ENCODE peak calls at places on chromosomes 12 and 14, in eight cellular contexts. O, M, W, P, X, G, Z and S are unnamed samples.

GRCh38 chr14:100862277-100862676 is 36.4 kb downstream of the MEG3 start:
- DNase-seq in X (no peak), W (peak), Z (no peak), G (no peak), M (peak), O (no peak), P (peak), S (no peak)

GRCh38 chr12:100267603-100268281 is 765 bp downstream of the SCYL2 start:
- DNase-seq in G (peak), O (no peak), W (peak), P (peak), X (peak), M (peak), Z (peak), S (peak)

GRCh38 chr12:92612611-92613010 is 90.2 kb upstream of the PLEKHG7 start:
- DNase-seq in X (no peak), G (no peak), Z (no peak), P (no peak), W (no peak), M (peak), O (no peak), S (no peak)

GRCh38 chr14:100533647-100534485 is 53.4 kb downstream of the BEGAIN start:
- DNase-seq in P (peak), M (no peak), W (no peak), X (no peak), O (no peak), G (no peak), Z (no peak), S (no peak)

GRCh38 chr12:116319851-116320621 is 42.5 kb upstream of the MED13L start:
- DNase-seq in G (peak), P (peak), M (peak), X (peak), W (peak), Z (peak), O (no peak), S (no peak)

GRCh38 chr14:67285876-67286452 is 44.7 kb downstream of the PALS1 start:
- DNase-seq in Z (peak), O (peak), M (peak), W (peak), X (peak), P (peak), G (peak), S (peak)

GRCh38 chr12:56042430-56043203 is 899 bp downstream of the RPS26 start:
- DNase-seq in X (no peak), P (no peak), G (no peak), M (no peak), Z (peak), W (no peak), O (no peak), S (peak)

GRCh38 chr14:90444077-90444696 is 47.4 kb downstream of the CALM1 start:
- DNase-seq in M (peak), X (peak), W (no peak), O (no peak), Z (no peak), G (no peak), P (no peak), S (no peak)

GRCh38 chr12:26848156-26848825 is 15.3 kb upstream of the ITPR2 start:
- DNase-seq in P (peak), X (no peak), O (no peak), Z (peak), W (peak), M (peak), G (no peak), S (no peak)

GRCh38 chr12:3972576-3972975 is 99.4 kb upstream of the PARP11 start:
- DNase-seq in O (no peak), Z (no peak), P (no peak), G (no peak), M (no peak), W (no peak), X (no peak), S (no peak)

GRCh38 chr12:54036620-54037359 is 3.9 kb downstream of the HOXC5 start:
- DNase-seq in P (no peak), Z (peak), W (no peak), G (no peak), O (peak), X (no peak), M (peak), S (no peak)

GRCh38 chr12:127964717-127965116 is 302.3 kb upstream of the TMEM132C start:
- DNase-seq in X (no peak), P (no peak), Z (peak), W (no peak), O (peak), G (no peak), M (no peak), S (no peak)

GRCh38 chr12:126055521-126055920 is 990.3 kb downstream of the AACS start:
- DNase-seq in P (peak), W (no peak), Z (no peak), O (no peak), X (no peak), M (no peak), G (no peak), S (no peak)

GRCh38 chr12:50933459-50934124 is 18.8 kb upstream of the HIGD1C start:
- DNase-seq in W (no peak), O (no peak), Z (peak), G (no peak), X (peak), M (peak), P (peak), S (no peak)

GRCh38 chr12:34396006-34396860 is 373.9 kb downstream of the ALG10 start:
- DNase-seq in G (no peak), M (no peak), P (no peak), Z (no peak), W (no peak), X (no peak), O (no peak), S (no peak)

GRCh38 chr12:52346596-52346995 is 20.7 kb downstream of the KRT85 start:
- DNase-seq in M (no peak), P (no peak), X (peak), G (peak), W (no peak), O (no peak), Z (no peak), S (no peak)

GRCh38 chr12:25052191-25053020 is 103.5 kb upstream of the BCAT1 start:
- DNase-seq in O (peak), X (peak), W (no peak), G (peak), M (no peak), P (no peak), Z (no peak), S (no peak)

GRCh38 chr12:51270067-51270846 is at the start of gene SMAGP:
- DNase-seq in G (peak), M (peak), Z (peak), O (peak), P (peak), X (peak), W (peak), S (peak)

GRCh38 chr12:31405021-31405420 is 79.1 kb upstream of the SINHCAF start:
- DNase-seq in W (no peak), P (no peak), M (no peak), X (no peak), G (no peak), O (peak), Z (no peak), S (no peak)

GRCh38 chr14:26598081-26598671 is 343 bp upstream of the NOVA1 start:
- DNase-seq in X (peak), P (peak), M (no peak), W (peak), Z (peak), G (no peak), O (no peak), S (peak)

GRCh38 chr12:59372971-59373370 is 222.9 kb upstream of the SLC16A7 start:
- DNase-seq in M (peak), O (no peak), Z (peak), P (peak), W (peak), G (no peak), X (peak), S (peak)

GRCh38 chr14:98754343-98755025 is 517.5 kb downstream of the BCL11B start:
- DNase-seq in X (no peak), W (no peak), M (peak), Z (no peak), G (no peak), O (no peak), P (no peak), S (no peak)

GRCh38 chr12:89138048-89138852 is 214.1 kb downstream of the DUSP6 start:
- DNase-seq in M (peak), P (no peak), W (peak), G (no peak), O (no peak), X (no peak), Z (peak), S (no peak)

GRCh38 chr12:89947437-89948265 is 239.0 kb upstream of the ATP2B1 start:
- DNase-seq in G (no peak), O (no peak), P (peak), M (peak), X (peak), Z (peak), W (peak), S (no peak)

GRCh38 chr12:126385785-126386184 is 1320.5 kb downstream of the AACS start:
- DNase-seq in X (no peak), P (peak), M (no peak), Z (no peak), G (no peak), O (no peak), W (no peak), S (no peak)

GRCh38 chr12:120367252-120367923 is 1.6 kb downstream of the MSI1 start:
- DNase-seq in W (no peak), X (peak), G (no peak), P (no peak), Z (no peak), O (no peak), M (no peak), S (peak)

GRCh38 chr12:27474344-27474743 is 27.8 kb downstream of the SMCO2 start:
- DNase-seq in O (no peak), P (peak), Z (peak), M (peak), W (peak), X (no peak), G (no peak), S (no peak)

GRCh38 chr12:30045171-30045570 is 261.4 kb upstream of the TMTC1 start:
- DNase-seq in X (no peak), O (no peak), G (no peak), M (no peak), Z (no peak), P (no peak), W (no peak), S (no peak)

GRCh38 chr14:69316449-69317391 is 56.8 kb downstream of the GALNT16 start:
- DNase-seq in W (peak), M (peak), X (peak), G (no peak), O (no peak), Z (peak), P (peak), S (no peak)

GRCh38 chr12:42039146-42039545 is 105.5 kb downstream of the GXYLT1 start:
- DNase-seq in G (no peak), Z (no peak), X (no peak), O (no peak), P (peak), W (peak), M (peak), S (no peak)

GRCh38 chr14:56708704-56709103 is 101.6 kb downstream of the OTX2 start:
- DNase-seq in X (no peak), Z (no peak), O (no peak), M (no peak), G (no peak), W (no peak), P (no peak), S (no peak)

GRCh38 chr12:59742831-59743230 is 147.0 kb downstream of the SLC16A7 start:
- DNase-seq in X (no peak), W (peak), O (no peak), Z (peak), G (no peak), P (peak), M (peak), S (no peak)

GRCh38 chr14:103074699-103075341 is 9.2 kb upstream of the LBHD2 start:
- DNase-seq in P (no peak), M (no peak), W (no peak), Z (no peak), X (peak), O (no peak), G (no peak), S (no peak)

GRCh38 chr14:87115234-87115633 is 877.7 kb downstream of the GALC start:
- DNase-seq in P (no peak), O (no peak), G (no peak), W (no peak), Z (no peak), M (no peak), X (no peak), S (no peak)

GRCh38 chr14:27730204-27730603 is 1036.4 kb upstream of the FOXG1 start:
- DNase-seq in Z (no peak), X (no peak), W (no peak), P (no peak), M (no peak), O (no peak), G (no peak), S (no peak)

GRCh38 chr14:87231336-87232026 is 761.5 kb downstream of the GALC start:
- DNase-seq in P (no peak), O (no peak), W (no peak), X (no peak), G (no peak), M (peak), Z (peak), S (no peak)

GRCh38 chr14:68384335-68384734 is 408.5 kb downstream of the ZFP36L1 start:
- DNase-seq in X (peak), W (no peak), M (no peak), P (peak), G (no peak), Z (peak), O (no peak), S (no peak)

GRCh38 chr12:12282761-12283160 is 15.9 kb upstream of the LRP6 start:
- DNase-seq in P (peak), M (peak), X (no peak), Z (peak), G (no peak), W (peak), O (no peak), S (no peak)

GRCh38 chr12:68259318-68259940 is 6.0 kb upstream of the IL22 start:
- DNase-seq in W (peak), G (no peak), P (peak), O (no peak), M (peak), Z (peak), X (no peak), S (no peak)

GRCh38 chr12:1777798-1778197 is 42.6 kb upstream of the LRTM2 start:
- DNase-seq in O (no peak), M (peak), X (no peak), G (no peak), W (peak), P (peak), Z (peak), S (no peak)

GRCh38 chr12:1773937-1774655 is 46.3 kb upstream of the LRTM2 start:
- DNase-seq in X (no peak), G (no peak), Z (peak), P (no peak), O (no peak), W (peak), M (no peak), S (no peak)

GRCh38 chr12:1779783-1780182 is 40.6 kb upstream of the LRTM2 start:
- DNase-seq in P (peak), M (peak), Z (no peak), O (no peak), X (no peak), W (peak), G (no peak), S (no peak)

GRCh38 chr12:1778911-1779310 is 41.5 kb upstream of the LRTM2 start:
- DNase-seq in X (no peak), Z (no peak), W (no peak), P (no peak), O (no peak), G (no peak), M (no peak), S (no peak)

GRCh38 chr12:1776139-1776975 is 44.0 kb upstream of the LRTM2 start:
- DNase-seq in Z (peak), O (no peak), X (no peak), G (no peak), M (peak), P (no peak), W (peak), S (peak)
- H3K4me3 ChIP-seq in Z (peak), O (no peak), X (no peak), G (no peak), M (no peak), P (no peak), W (no peak), S (no peak)

GRCh38 chr14:104141621-104142091 is 3.3 kb downstream of the KIF26A start:
- DNase-seq in X (no peak), Z (no peak), M (no peak), P (no peak), O (no peak), W (no peak), G (no peak), S (no peak)
- H3K4me2 ChIP-seq in X (no peak), Z (no peak), M (no peak), P (no peak), O (no peak), W (no peak), G (no peak), S (no peak)

GRCh38 chr12:104490221-104490620 is 33.5 kb downstream of the CHST11 start:
- DNase-seq in M (no peak), X (no peak), G (no peak), P (no peak), Z (no peak), W (no peak), O (no peak), S (no peak)
- H3K4me3 ChIP-seq in M (no peak), X (no peak), G (no peak), P (no peak), Z (no peak), W (no peak), O (no peak), S (no peak)

GRCh38 chr12:57767317-57767716 is 439 bp upstream of the CYP27B1 start:
- DNase-seq in W (no peak), O (no peak), X (no peak), G (no peak), M (no peak), Z (no peak), P (no peak), S (no peak)

GRCh38 chr12:57765003-57765697 is 1.7 kb downstream of the CYP27B1 start:
- DNase-seq in P (no peak), X (peak), O (no peak), Z (peak), G (peak), M (peak), W (peak), S (peak)

GRCh38 chr12:57766464-57767311 is at the start of gene CYP27B1:
- DNase-seq in X (no peak), M (peak), Z (no peak), O (no peak), G (no peak), P (peak), W (peak), S (peak)

GRCh38 chr12:57764662-57765002 is 2.2 kb downstream of the CYP27B1 start:
- DNase-seq in G (no peak), M (no peak), P (no peak), O (no peak), X (no peak), W (no peak), Z (no peak), S (no peak)

GRCh38 chr12:57765698-57766463 is 997 bp downstream of the CYP27B1 start:
- DNase-seq in Z (no peak), M (no peak), G (no peak), P (no peak), X (no peak), W (no peak), O (no peak), S (no peak)
- H3K4me2 ChIP-seq in Z (peak), M (peak), G (peak), P (peak), X (peak), W (peak), O (no peak), S (peak)

DNA sequence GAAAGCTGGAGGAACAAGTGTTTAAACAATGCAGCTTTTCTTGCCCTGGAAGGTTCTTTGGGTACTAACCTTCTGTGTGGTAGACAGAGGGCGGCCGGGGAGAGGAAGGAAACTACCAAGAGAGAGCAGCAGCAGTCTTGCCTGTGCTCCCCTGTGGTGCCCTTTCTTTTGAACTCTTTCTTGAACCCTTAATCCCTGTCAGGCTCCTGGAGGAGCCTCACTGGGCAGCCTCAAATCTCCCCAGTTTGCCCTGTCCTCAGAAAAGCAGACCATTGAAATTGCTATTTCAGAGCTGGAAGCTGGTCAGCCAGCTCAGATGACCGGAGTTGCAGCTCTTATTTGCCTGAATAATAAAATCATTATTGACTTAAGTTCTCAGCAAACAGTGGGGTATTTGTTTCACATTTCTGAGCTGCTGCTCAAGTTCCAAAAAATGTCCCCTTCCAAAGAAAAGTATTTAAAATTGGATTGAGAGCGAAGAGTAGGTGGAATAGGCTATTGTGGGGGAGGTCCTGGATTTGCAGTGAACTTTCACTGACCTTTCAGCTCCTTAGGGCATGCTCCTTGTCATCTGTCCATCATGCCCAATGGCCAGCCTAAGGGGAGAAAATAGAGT is 42.1 kb upstream of the RNASE3 start:
- DNase-seq in X (no peak), G (no peak), P (no peak), O (no peak), W (no peak), Z (no peak), M (no peak), S (peak)
- H3K4me3 ChIP-seq in X (no peak), G (no peak), P (no peak), O (no peak), W (no peak), Z (no peak), M (no peak), S (no peak)

GRCh38 chr14:24965578-24965933 is 84.4 kb downstream of the STXBP6 start:
- DNase-seq in M (no peak), W (no peak), P (no peak), G (no peak), Z (no peak), X (no peak), O (no peak), S (no peak)

GRCh38 chr14:24959791-24960331 is 90.1 kb downstream of the STXBP6 start:
- DNase-seq in X (peak), O (no peak), M (no peak), G (peak), Z (peak), P (peak), W (peak), S (no peak)

GRCh38 chr14:24965934-24966593 is 83.9 kb downstream of the STXBP6 start:
- DNase-seq in M (peak), P (peak), X (peak), G (no peak), Z (peak), O (no peak), W (peak), S (peak)

GRCh38 chr14:24960816-24961215 is 89.1 kb downstream of the STXBP6 start:
- DNase-seq in P (peak), X (no peak), G (no peak), O (no peak), W (peak), Z (peak), M (no peak), S (no peak)

GRCh38 chr14:24964048-24964447 is 85.9 kb downstream of the STXBP6 start:
- DNase-seq in O (no peak), G (no peak), M (no peak), P (no peak), Z (no peak), X (no peak), W (no peak), S (peak)
- H3K4me2 ChIP-seq in O (no peak), G (no peak), M (no peak), P (no peak), Z (no peak), X (no peak), W (no peak), S (no peak)

GRCh38 chr14:95526483-95527391 is 8.1 kb upstream of the GLRX5 start:
- DNase-seq in O (no peak), M (no peak), G (no peak), Z (no peak), W (peak), P (peak), X (peak), S (no peak)
- H3K4me3 ChIP-seq in O (no peak), M (no peak), G (no peak), Z (peak), W (no peak), P (peak), X (no peak), S (no peak)